ENCODE peak calls at places on chromosomes 5 and 9, in six cellular contexts. A is PC-3, Z is colonic mucosa, E is astrocyte, D is esophagus squamous epithelium, B is tibial nerve. L is an unnamed sample. For H3K27me3 and H3K4me1, the result is how much of the 10 kb centered on the place peaks cover.

GRCh38 chr9:96141666-96142065 is 160.3 kb downstream of the HSD17B3 start:
- DNase-seq in A (no peak), Z (no peak), E (no peak), D (no peak), B (no peak), L (no peak)

GRCh38 chr9:127950513-127951210 is 13.0 kb upstream of the DPM2 start:
- DNase-seq in A (no peak), Z (no peak), E (no peak), D (no peak), B (peak), L (no peak)

GRCh38 chr9:76136986-76137385 is 246.5 kb downstream of the PCSK5 start:
- DNase-seq in A (no peak), Z (no peak), E (peak), D (no peak), B (no peak), L (no peak)

GRCh38 chr5:763998-764781 is 20.3 kb downstream of the ZDHHC11B start:
- DNase-seq in A (no peak), Z (no peak), E (no peak), D (no peak), B (no peak), L (peak)

GRCh38 chr5:141874262-141874964 is 3.8 kb downstream of the PCDH1 start:
- DNase-seq in A (no peak), Z (peak), E (no peak), D (no peak), B (no peak), L (no peak)

GRCh38 chr9:7273575-7273974 is 515.8 kb downstream of the KDM4C start:
- DNase-seq in A (peak), Z (no peak), E (no peak), D (no peak), B (no peak), L (no peak)

GRCh38 chr9:102456562-102456961 is 538.6 kb upstream of the CYLC2 start:
- DNase-seq in A (no peak), Z (no peak), E (no peak), D (no peak), B (no peak), L (no peak)

GRCh38 chr5:90640484-90641059 is 82.0 kb downstream of the ADGRV1 start:
- DNase-seq in A (no peak), Z (no peak), E (peak), D (no peak), B (no peak), L (no peak)

GRCh38 chr9:109496126-109496707 is 1.9 kb downstream of the PTPN3 start:
- DNase-seq in A (no peak), Z (no peak), E (no peak), D (no peak), B (no peak), L (no peak)

GRCh38 chr5:173741729-173742431 is 125.4 kb upstream of the BOD1 start:
- DNase-seq in A (no peak), Z (no peak), E (no peak), D (no peak), B (no peak), L (no peak)

GRCh38 chr5:96142786-96143434 is 181.3 kb upstream of the ELL2 start:
- DNase-seq in A (peak), Z (no peak), E (peak), D (no peak), B (no peak), L (no peak)

GRCh38 chr9:89138463-89139390 is 39.9 kb downstream of the SHC3 start:
- DNase-seq in A (peak), Z (no peak), E (peak), D (no peak), B (no peak), L (no peak)

GRCh38 chr5:89342106-89342876 is 459.3 kb upstream of the MEF2C start:
- DNase-seq in A (no peak), Z (no peak), E (peak), D (no peak), B (no peak), L (no peak)

GRCh38 chr5:8417316-8418048 is 548.5 kb downstream of the MTRR start:
- DNase-seq in A (no peak), Z (no peak), E (no peak), D (no peak), B (no peak), L (no peak)

GRCh38 chr5:29079771-29080170 is 2041.4 kb upstream of the CDH9 start:
- DNase-seq in A (peak), Z (no peak), E (no peak), D (no peak), B (no peak), L (no peak)

GRCh38 chr9:74951725-74952151 is 974 bp downstream of the C9orf40 start:
- DNase-seq in A (peak), Z (peak), E (peak), D (peak), B (no peak), L (no peak)

GRCh38 chr5:126972062-126972895 is 58.1 kb downstream of the MARCHF3 start:
- DNase-seq in A (no peak), Z (peak), E (no peak), D (no peak), B (no peak), L (no peak)

GRCh38 chr5:149452665-149453617 is 73.8 kb upstream of the IL17B start:
- DNase-seq in A (peak), Z (peak), E (peak), D (no peak), B (no peak), L (peak)

GRCh38 chr5:159559337-159559736 is 229.1 kb upstream of the IL12B start:
- DNase-seq in A (no peak), Z (no peak), E (no peak), D (no peak), B (no peak), L (no peak)

GRCh38 chr9:119026120-119026519 is 343.1 kb downstream of the BRINP1 start:
- DNase-seq in A (no peak), Z (no peak), E (peak), D (no peak), B (no peak), L (peak)

GRCh38 chr9:37994639-37995347 is 74.2 kb downstream of the SHB start:
- DNase-seq in A (no peak), Z (peak), E (peak), D (no peak), B (peak), L (peak)

GRCh38 chr9:98142182-98142924 is 23.3 kb upstream of the TRIM14 start:
- DNase-seq in A (peak), Z (peak), E (no peak), D (no peak), B (no peak), L (no peak)

DNA sequence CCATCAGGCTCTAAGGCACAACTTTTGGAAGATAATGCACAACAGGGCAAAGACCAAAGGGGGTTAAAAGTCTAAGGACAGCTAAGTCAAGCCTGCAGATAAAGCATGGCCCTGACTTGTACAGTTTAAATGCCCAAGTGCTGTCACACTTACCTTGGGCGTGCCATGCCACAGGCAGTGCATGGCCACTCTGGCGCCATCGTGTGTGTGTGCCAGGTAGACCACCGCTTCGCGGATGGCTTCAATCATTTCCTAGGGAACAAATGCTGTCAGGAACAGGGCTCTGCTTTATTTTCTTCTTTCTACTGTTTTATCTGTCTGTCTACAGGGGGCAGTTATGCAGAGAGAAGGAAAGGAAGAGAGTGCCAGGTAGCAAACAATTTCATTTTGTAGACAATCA is 19.3 kb downstream of the PUM3 start:
- DNase-seq in A (no peak), Z (no peak), E (no peak), D (no peak), B (no peak), L (no peak)
- TF ChIP-seq CTCF in A (no peak), Z (no peak), E (peak), D (no peak), B (no peak), L (no peak)

DNA sequence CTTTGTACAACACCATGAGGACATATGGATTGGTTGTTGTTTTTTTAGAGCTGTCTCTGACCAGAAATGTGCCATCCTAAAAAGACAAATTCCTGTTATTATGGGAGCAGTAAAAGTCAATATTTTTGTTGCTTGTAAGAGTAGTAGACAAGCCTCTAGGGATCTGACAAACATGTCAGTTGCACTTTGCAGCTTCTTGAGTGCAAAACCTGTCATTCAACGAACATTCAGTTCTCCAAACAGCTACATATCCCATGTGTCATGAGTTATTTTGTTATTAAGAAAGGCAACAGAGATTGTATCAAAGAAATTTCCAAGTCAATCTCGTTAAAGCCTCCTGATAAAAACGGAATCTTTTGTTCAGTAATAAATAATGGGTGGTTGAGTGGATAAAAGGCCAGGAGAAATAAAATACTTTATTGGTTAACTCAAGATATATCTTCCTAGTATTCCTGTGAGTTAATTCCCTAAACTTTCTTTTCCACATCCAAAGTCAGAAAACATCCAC is 18.1 kb downstream of the C5orf58 start:
- DNase-seq in A (no peak), Z (no peak), E (no peak), D (no peak), B (no peak), L (no peak)
- H3K27me3 ChIP-seq in A (half or more), Z (under half), E (under half), D (under half), B (under half), L (under half)

DNA sequence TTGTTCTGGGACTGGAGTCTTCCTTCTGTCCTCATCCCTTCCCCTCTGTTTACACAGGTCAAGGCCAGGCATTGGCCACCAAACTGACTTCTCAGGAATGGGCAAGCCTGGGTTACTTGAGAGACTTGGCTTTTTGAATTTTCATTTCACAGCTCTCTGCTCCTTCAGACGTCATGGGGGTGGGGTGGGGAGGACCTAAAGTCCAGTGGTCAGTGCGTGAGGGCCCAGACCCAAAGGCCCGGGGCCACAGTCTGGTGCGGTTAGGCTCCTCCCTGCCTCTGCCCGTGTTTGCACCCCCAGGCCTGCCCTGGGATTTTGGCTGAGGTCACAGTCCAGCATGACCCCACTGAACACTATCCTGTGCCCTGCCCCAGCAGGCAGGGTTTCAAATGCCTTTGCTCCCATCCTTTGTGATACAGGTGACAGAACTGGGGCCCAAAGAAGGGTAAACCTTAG is 4.1 kb upstream of the CXXC5 start:
- DNase-seq in A (no peak), Z (peak), E (no peak), D (no peak), B (no peak), L (no peak)
- H3K4me1 ChIP-seq in A (under half), Z (under half), E (under half), D (under half), B (under half), L (under half)

DNA sequence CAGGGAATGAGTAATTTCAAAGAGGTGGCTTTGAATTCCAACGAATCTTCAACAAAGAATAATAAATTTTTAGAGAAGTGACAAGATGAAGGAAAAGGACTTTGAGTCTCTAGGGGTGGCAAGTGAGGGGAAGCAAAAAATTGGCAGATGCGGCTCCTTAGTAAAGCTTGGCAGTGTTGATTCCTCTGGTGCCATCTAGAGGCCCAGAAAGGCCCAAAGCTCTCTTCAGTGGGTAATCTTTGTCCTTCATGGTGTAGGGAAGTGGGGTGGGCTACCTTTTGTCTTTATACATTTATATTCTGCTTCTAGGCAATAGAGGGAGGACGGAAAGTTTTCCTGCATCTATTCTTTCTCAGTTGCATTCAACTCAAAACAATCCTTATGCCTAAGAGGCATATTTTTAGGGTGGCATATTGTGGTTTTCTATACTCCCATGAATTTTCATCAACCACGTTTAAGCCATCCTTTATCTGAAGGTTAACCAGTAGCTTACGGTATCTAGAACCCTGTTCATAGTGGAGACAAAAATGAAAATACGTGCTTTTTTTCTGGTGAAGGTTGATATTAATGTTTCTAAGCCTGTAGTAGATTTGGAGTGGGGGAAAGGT is 17.5 kb upstream of the ROPN1L start:
- DNase-seq in A (peak), Z (no peak), E (peak), D (no peak), B (no peak), L (no peak)
- TF ChIP-seq CTCF in A (peak), Z (no peak), E (peak), D (no peak), B (peak), L (no peak)

DNA sequence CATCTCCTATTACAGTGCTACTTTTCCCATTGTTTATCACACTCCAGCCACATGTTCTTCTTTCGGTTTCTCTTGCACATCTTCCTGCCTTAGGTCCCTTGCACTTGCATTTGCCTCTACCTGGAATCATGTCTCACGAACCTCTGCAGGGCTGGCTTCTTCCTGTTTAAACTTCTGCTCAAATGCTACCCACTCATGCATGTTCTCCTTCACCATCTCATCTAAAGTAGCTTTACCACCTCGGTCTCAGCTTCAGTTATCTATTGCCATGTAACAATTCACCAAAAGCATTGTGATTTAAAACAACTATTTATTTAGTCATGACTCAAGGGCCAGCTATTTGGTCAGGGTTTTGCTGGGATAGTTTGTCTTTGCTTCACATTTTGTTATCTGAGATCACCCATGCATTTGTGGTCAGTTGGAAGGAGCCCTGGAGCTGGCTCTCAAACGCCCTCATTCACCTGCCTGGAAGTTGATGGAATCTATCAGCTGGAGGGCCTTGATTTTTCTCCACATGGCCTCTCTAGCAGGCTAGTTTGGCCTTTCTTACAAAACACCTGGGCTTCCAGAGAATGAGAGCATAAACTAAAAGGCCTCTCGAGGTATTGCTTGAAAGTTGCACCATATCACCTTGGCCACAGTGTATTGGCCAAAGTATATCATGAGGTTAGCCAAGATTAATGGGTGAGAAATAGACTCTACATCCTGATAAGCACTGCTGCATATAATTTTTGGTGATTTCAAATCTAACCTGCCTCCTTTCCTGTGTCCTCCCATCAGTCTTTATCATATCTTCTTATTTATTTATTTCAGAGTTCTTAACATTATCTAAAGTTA is 21.4 kb downstream of the SPINK1 start:
- DNase-seq in A (peak), Z (no peak), E (peak), D (no peak), B (no peak), L (no peak)
- H3K27me3 ChIP-seq in A (under half), Z (under half), E (under half), D (under half), B (under half), L (under half)

DNA sequence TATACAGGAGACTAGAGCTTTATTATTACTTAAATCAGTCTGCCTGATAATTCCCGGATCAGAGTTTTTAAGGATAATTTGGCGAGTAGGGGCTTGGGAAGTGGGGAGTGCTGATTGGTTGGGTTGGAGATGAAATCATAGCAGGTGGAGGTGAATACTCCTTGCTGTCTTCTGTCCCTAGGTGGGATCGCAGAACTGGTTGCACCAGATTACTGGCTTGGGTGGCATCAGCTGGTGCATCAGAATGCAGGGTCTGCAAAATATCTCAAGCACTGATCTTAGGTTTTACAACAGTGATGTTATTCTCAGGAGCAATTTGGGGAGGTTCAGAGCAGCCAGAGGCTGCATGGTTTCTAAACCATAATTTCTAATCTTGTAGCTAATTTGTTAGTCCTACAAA is 68.1 kb downstream of the KIF4B start:
- DNase-seq in A (no peak), Z (no peak), E (no peak), D (no peak), B (no peak), L (no peak)
- H3K4me1 ChIP-seq in A (under half), Z (under half), E (under half), D (under half), B (under half), L (under half)

GRCh38 chr9:1701113-1701512 is 314.0 kb upstream of the SMARCA2 start:
- DNase-seq in A (no peak), Z (no peak), E (no peak), D (no peak), B (no peak), L (no peak)
- TF ChIP-seq CTCF in A (no peak), Z (no peak), E (no peak), D (no peak), B (no peak), L (no peak)

GRCh38 chr9:136031741-136032638 is 63.1 kb downstream of the NACC2 start:
- DNase-seq in A (no peak), Z (no peak), E (no peak), D (no peak), B (no peak), L (no peak)

GRCh38 chr9:136031094-136031493 is 64.0 kb downstream of the NACC2 start:
- DNase-seq in A (no peak), Z (no peak), E (no peak), D (no peak), B (no peak), L (no peak)

GRCh38 chr9:136026266-136026942 is 65.2 kb upstream of the UBAC1 start:
- DNase-seq in A (no peak), Z (no peak), E (no peak), D (no peak), B (no peak), L (no peak)

GRCh38 chr9:136029556-136029955 is 65.5 kb downstream of the NACC2 start:
- DNase-seq in A (no peak), Z (no peak), E (no peak), D (no peak), B (no peak), L (no peak)

DNA sequence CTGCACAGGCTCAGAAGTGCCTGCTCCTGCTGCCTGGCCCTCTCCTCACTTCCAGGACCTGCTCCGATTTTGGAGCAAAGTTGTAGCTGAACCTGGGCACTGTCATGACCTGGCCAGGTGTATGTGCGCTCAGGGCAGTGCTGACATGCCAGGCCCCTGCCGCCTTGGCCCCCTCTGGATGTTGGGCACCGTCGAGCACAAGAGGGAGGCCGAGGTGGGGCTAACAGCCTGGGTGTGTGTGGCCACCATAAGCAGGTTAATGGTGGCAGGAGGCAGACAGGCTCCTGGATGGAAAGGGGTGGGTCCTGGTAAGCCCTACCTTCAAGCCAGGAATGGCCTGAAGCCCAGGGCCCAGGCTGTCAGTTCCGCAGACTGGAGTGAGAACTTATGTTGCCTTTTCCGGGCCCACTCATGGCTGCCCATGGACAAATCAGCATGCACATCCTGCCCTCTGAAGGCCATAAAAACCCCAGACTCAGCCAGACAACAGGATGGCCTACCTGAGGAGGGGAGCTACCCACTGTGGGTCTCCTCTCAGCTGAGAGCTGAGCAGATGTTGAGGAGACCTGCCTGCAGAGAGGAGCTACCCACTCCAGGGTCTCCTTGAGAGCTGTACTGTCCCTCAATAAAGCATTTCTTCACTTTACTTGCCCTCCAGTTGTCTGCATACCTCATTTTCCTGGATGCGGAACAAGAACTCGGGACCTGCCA is 66.2 kb downstream of the NACC2 start:
- DNase-seq in A (no peak), Z (no peak), E (no peak), D (no peak), B (no peak), L (no peak)
- H3K27me3 ChIP-seq in A (under half), Z (under half), E (under half), D (under half), B (under half), L (under half)

L was measured in ascending aorta.